ENCODE peak calls at places on chromosomes 2 and 18, in five cellular contexts. One of them, this sample, is unnamed. For H3K27me3 and H3K4me1, the result is how much of the 10 kb centered on the place peaks cover.

GRCh38 chr2:23381084-23381483 is 3.9 kb upstream of the KLHL29 start:
- DNase-seq in stomach: peak
- DNase-seq in tibial artery: peak
- DNase-seq in spleen: no peak
- DNase-seq in neural progenitor cell: no peak
- DNase-seq in this sample: no peak

GRCh38 chr2:202115385-202116060 is 42.5 kb downstream of the KIAA2012 start:
- DNase-seq in stomach: no peak
- DNase-seq in tibial artery: no peak
- DNase-seq in spleen: no peak
- DNase-seq in neural progenitor cell: no peak
- DNase-seq in this sample: no peak

GRCh38 chr2:179275280-179276013 is 10.8 kb upstream of the SESTD1 start:
- DNase-seq in stomach: no peak
- DNase-seq in tibial artery: no peak
- DNase-seq in spleen: no peak
- DNase-seq in neural progenitor cell: no peak
- DNase-seq in this sample: no peak

GRCh38 chr2:47046271-47046670 is 108.8 kb downstream of the STPG4 start:
- DNase-seq in stomach: no peak
- DNase-seq in tibial artery: no peak
- DNase-seq in spleen: no peak
- DNase-seq in neural progenitor cell: peak
- DNase-seq in this sample: no peak

GRCh38 chr2:224160917-224161316 is 121.8 kb upstream of the SERPINE2 start:
- DNase-seq in stomach: no peak
- DNase-seq in tibial artery: no peak
- DNase-seq in spleen: no peak
- DNase-seq in neural progenitor cell: no peak
- DNase-seq in this sample: no peak

GRCh38 chr2:234025475-234025874 is 25.0 kb upstream of the SPP2 start:
- DNase-seq in stomach: no peak
- DNase-seq in tibial artery: no peak
- DNase-seq in spleen: no peak
- DNase-seq in neural progenitor cell: no peak
- DNase-seq in this sample: no peak

GRCh38 chr2:14448340-14448739 is 184.2 kb upstream of the LRATD1 start:
- DNase-seq in stomach: no peak
- DNase-seq in tibial artery: no peak
- DNase-seq in spleen: no peak
- DNase-seq in neural progenitor cell: no peak
- DNase-seq in this sample: no peak

GRCh38 chr2:248724-249123 is 15.1 kb downstream of the SH3YL1 start:
- DNase-seq in stomach: no peak
- DNase-seq in tibial artery: no peak
- DNase-seq in spleen: no peak
- DNase-seq in neural progenitor cell: no peak
- DNase-seq in this sample: no peak

GRCh38 chr18:51070545-51070944 is 40.5 kb downstream of the SMAD4 start:
- DNase-seq in stomach: no peak
- DNase-seq in tibial artery: no peak
- DNase-seq in spleen: no peak
- DNase-seq in neural progenitor cell: no peak
- DNase-seq in this sample: no peak

GRCh38 chr2:190791347-190791982 is 89.2 kb upstream of the GLS start:
- DNase-seq in stomach: no peak
- DNase-seq in tibial artery: peak
- DNase-seq in spleen: no peak
- DNase-seq in neural progenitor cell: no peak
- DNase-seq in this sample: no peak

GRCh38 chr2:46779447-46779941 is 136.1 kb downstream of the MCFD2 start:
- DNase-seq in stomach: no peak
- DNase-seq in tibial artery: no peak
- DNase-seq in spleen: no peak
- DNase-seq in neural progenitor cell: no peak
- DNase-seq in this sample: no peak

GRCh38 chr2:121205321-121205942 is 79.6 kb downstream of the TFCP2L1 start:
- DNase-seq in stomach: peak
- DNase-seq in tibial artery: no peak
- DNase-seq in spleen: peak
- DNase-seq in neural progenitor cell: no peak
- DNase-seq in this sample: no peak

DNA sequence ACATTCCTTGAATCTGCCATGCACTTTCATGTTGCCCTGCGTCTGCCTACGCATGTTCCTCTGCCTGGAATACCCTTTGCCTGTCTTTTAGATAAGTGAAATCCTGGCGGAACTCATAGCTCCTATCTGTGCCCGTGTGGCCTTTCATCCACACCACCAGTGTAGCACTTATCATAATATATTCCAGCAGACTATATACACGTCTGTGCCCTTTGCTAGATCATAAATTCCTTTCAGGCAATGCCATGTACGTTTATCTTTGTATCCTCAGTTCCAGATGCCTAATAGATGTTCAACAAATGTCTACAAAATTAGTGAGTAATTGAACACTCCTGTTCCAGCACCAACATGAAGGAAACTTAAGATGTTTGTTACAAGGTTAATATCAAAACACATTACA is 106.9 kb downstream of the COLEC12 start:
- DNase-seq in stomach: no peak
- DNase-seq in tibial artery: no peak
- DNase-seq in spleen: no peak
- DNase-seq in neural progenitor cell: no peak
- DNase-seq in this sample: no peak
- H3K27me3 ChIP-seq in stomach: under half
- H3K27me3 ChIP-seq in tibial artery: under half
- H3K27me3 ChIP-seq in spleen: under half
- H3K27me3 ChIP-seq in neural progenitor cell: under half
- H3K27me3 ChIP-seq in this sample: under half

GRCh38 chr18:13809025-13809384 is 14.9 kb upstream of the MC5R start:
- DNase-seq in stomach: peak
- DNase-seq in tibial artery: no peak
- DNase-seq in spleen: no peak
- DNase-seq in neural progenitor cell: no peak
- DNase-seq in this sample: no peak

GRCh38 chr18:13810950-13811485 is 12.9 kb upstream of the MC5R start:
- DNase-seq in stomach: no peak
- DNase-seq in tibial artery: no peak
- DNase-seq in spleen: no peak
- DNase-seq in neural progenitor cell: no peak
- DNase-seq in this sample: no peak

GRCh38 chr18:13811993-13812392 is 12.0 kb upstream of the MC5R start:
- DNase-seq in stomach: no peak
- DNase-seq in tibial artery: no peak
- DNase-seq in spleen: no peak
- DNase-seq in neural progenitor cell: no peak
- DNase-seq in this sample: no peak

GRCh38 chr18:13808294-13809024 is 15.5 kb upstream of the MC5R start:
- DNase-seq in stomach: no peak
- DNase-seq in tibial artery: no peak
- DNase-seq in spleen: no peak
- DNase-seq in neural progenitor cell: no peak
- DNase-seq in this sample: no peak

DNA sequence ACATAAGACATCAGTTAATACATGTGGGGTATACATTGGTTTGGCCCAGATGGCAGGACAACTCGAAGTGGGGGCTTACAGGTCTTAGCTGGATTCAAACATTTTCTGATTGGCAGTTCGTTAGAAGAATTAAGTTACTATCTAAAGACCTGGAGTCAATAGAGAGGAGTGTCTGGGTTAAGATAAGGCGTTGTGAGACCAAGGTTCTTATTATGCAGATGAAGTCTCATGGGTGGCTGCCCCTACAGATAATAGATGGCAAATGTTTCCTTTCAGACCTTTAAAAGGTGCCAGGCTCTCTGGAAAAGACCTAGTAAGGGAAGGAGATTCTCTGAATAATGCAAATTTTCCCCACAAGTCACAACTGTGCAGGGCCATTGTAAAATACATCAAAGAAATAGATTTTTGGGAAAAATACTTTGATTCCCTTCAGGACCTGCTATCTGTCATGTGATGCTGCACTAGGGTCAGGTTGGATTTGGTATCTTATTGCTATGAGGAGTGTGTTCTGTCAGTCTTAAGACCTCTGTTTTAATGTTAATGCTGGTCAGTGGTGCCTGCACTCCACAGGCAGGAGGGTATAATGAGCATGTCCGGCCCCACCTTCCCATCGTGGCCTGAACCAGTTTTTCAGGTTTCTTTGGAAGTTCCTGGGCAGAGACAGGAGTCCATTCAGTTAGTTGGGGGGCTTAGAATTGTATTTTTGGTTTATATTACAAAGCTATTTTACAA is 14.3 kb upstream of the MC5R start:
- DNase-seq in stomach: no peak
- DNase-seq in tibial artery: no peak
- DNase-seq in spleen: no peak
- DNase-seq in neural progenitor cell: no peak
- DNase-seq in this sample: no peak
- H3K4me3 ChIP-seq in stomach: no peak
- H3K4me3 ChIP-seq in tibial artery: no peak
- H3K4me3 ChIP-seq in spleen: no peak
- H3K4me3 ChIP-seq in neural progenitor cell: no peak
- H3K4me3 ChIP-seq in this sample: no peak

DNA sequence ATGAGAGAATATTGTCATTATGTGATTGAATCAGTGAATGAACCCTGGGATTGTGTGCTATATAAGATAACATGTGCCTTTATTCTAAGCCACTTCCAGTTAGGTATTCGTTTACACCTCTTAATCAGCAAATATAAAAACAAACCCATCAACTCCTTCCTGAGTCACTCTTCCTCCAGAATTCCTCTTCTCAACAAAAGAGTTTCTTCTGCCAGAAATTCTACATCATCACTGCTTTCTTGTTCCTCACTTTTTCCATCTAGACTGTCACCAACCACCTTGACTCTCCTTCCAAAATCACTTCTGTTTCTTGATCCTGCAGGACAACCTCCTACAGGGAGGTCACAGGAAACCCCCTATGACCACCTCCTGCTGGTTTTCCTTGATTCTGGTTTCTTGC is 261.4 kb downstream of the CYP26B1 start:
- DNase-seq in stomach: no peak
- DNase-seq in tibial artery: no peak
- DNase-seq in spleen: no peak
- DNase-seq in neural progenitor cell: no peak
- DNase-seq in this sample: no peak
- H3K4me1 ChIP-seq in stomach: under half
- H3K4me1 ChIP-seq in tibial artery: under half
- H3K4me1 ChIP-seq in spleen: under half
- H3K4me1 ChIP-seq in neural progenitor cell: under half
- H3K4me1 ChIP-seq in this sample: under half

DNA sequence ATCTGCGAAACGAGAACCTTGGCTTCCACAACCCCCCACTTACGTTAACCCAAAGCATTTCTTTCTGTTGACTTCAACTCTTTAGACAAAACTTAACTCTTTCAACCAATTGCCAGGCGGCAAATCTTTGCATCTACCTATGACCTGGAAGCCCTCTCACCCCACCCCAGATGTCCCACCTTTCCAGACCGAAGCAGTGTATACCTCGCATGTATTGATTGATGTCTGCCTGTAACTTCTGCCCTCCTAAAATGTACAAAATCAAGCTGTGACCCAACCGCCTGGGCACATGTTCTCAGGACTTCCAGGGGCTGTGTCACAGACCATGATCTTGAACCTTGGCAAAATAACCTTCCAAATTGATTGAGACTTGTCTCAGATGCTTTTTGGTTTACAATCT is 12.3 kb downstream of the AQP12B start:
- DNase-seq in stomach: no peak
- DNase-seq in tibial artery: no peak
- DNase-seq in spleen: no peak
- DNase-seq in neural progenitor cell: no peak
- DNase-seq in this sample: no peak
- H3K27me3 ChIP-seq in stomach: under half
- H3K27me3 ChIP-seq in tibial artery: under half
- H3K27me3 ChIP-seq in spleen: under half
- H3K27me3 ChIP-seq in neural progenitor cell: under half
- H3K27me3 ChIP-seq in this sample: under half

This sample was measured in iPS DF 6.9.